ENCODE peak calls at places on chromosomes 16 and 17, in eight cellular contexts. W, P, Y, A, O, V, K and U are unnamed samples.

GRCh38 chr17:74211141-74211928 is 2.0 kb upstream of the TTYH2 start:
- DNase-seq in W (no peak), P (no peak), Y (no peak), A (no peak), O (no peak), V (peak), K (no peak), U (no peak)

GRCh38 chr17:82298538-82299421 is 18.6 kb downstream of the CD7 start:
- DNase-seq in W (peak), P (no peak), Y (no peak), A (no peak), O (no peak), V (no peak), K (no peak), U (no peak)

GRCh38 chr17:72931163-72931562 is 161.3 kb downstream of the SLC39A11 start:
- DNase-seq in W (no peak), P (no peak), Y (no peak), A (no peak), O (no peak), V (peak), K (no peak), U (no peak)

GRCh38 chr16:55116165-55116894 is 185.7 kb downstream of the IRX5 start:
- DNase-seq in W (no peak), P (no peak), Y (no peak), A (peak), O (no peak), V (no peak), K (no peak), U (no peak)

GRCh38 chr17:74760404-74761105 is 12.1 kb downstream of the NHERF1 start:
- DNase-seq in W (no peak), P (no peak), Y (no peak), A (no peak), O (no peak), V (no peak), K (no peak), U (no peak)

GRCh38 chr17:80261895-80262279 is 1.2 kb downstream of the RNF213 start:
- DNase-seq in W (no peak), P (no peak), Y (no peak), A (no peak), O (no peak), V (no peak), K (no peak), U (no peak)

GRCh38 chr17:39538875-39539274 is 68.8 kb downstream of the NEUROD2 start:
- DNase-seq in W (no peak), P (no peak), Y (no peak), A (no peak), O (no peak), V (no peak), K (no peak), U (no peak)

GRCh38 chr17:60970741-60971140 is 293.1 kb downstream of the BCAS3 start:
- DNase-seq in W (no peak), P (no peak), Y (no peak), A (no peak), O (no peak), V (no peak), K (no peak), U (no peak)

GRCh38 chr16:56424791-56425438 is 430 bp downstream of the AMFR start:
- DNase-seq in W (peak), P (peak), Y (peak), A (peak), O (no peak), V (peak), K (peak), U (no peak)

GRCh38 chr17:80254396-80255241 is 6.0 kb upstream of the RNF213 start:
- DNase-seq in W (no peak), P (peak), Y (peak), A (peak), O (no peak), V (peak), K (no peak), U (peak)

GRCh38 chr16:3716831-3717234 is 491 bp downstream of the TRAP1 start:
- DNase-seq in W (no peak), P (peak), Y (peak), A (no peak), O (no peak), V (no peak), K (no peak), U (no peak)

GRCh38 chr16:68790130-68790761 is 53.1 kb upstream of the TANGO6 start:
- DNase-seq in W (peak), P (peak), Y (peak), A (peak), O (no peak), V (no peak), K (no peak), U (no peak)